ENCODE peak calls at places on chromosomes 5 and 9, in four cellular contexts. One of them, this sample, is unnamed.
A peak's percentile ranks its signal among the peaks of the same experiment; 100 is the strongest.

GRCh38 chr5:111746791-111747190 is 10.2 kb downstream of the NREP start:
- DNase-seq in A549: no peak
- DNase-seq in GM13977: no peak
- DNase-seq in brain microvascular endothelial cell: no peak
- DNase-seq in this sample: no peak

GRCh38 chr9:120138955-120139354 is 441.0 kb downstream of the CDK5RAP2 start:
- DNase-seq in A549: no peak
- DNase-seq in GM13977: no peak
- DNase-seq in brain microvascular endothelial cell: no peak
- DNase-seq in this sample: no peak

GRCh38 chr9:134422301-134422700 is 96.0 kb downstream of the RXRA start:
- DNase-seq in A549: no peak
- DNase-seq in GM13977: no peak
- DNase-seq in brain microvascular endothelial cell: no peak
- DNase-seq in this sample: no peak

GRCh38 chr5:112551437-112552018 is 132.5 kb upstream of the EPB41L4A start:
- DNase-seq in A549: peak; percentile 56
- DNase-seq in GM13977: peak; percentile 43
- DNase-seq in brain microvascular endothelial cell: peak; percentile 75
- DNase-seq in this sample: peak; percentile 17

GRCh38 chr5:2818936-2819335 is 67.5 kb upstream of the IRX2 start:
- DNase-seq in A549: no peak
- DNase-seq in GM13977: no peak
- DNase-seq in brain microvascular endothelial cell: no peak
- DNase-seq in this sample: no peak

GRCh38 chr9:125284855-125285254 is 23.2 kb downstream of the GAPVD1 start:
- DNase-seq in A549: no peak
- DNase-seq in GM13977: no peak
- DNase-seq in brain microvascular endothelial cell: no peak
- DNase-seq in this sample: no peak

GRCh38 chr5:40221796-40222195 is 457.9 kb upstream of the PTGER4 start:
- DNase-seq in A549: no peak
- DNase-seq in GM13977: no peak
- DNase-seq in brain microvascular endothelial cell: peak; percentile 84
- DNase-seq in this sample: no peak

GRCh38 chr5:9456435-9457042 is 89.3 kb downstream of the SEMA5A start:
- DNase-seq in A549: no peak
- DNase-seq in GM13977: no peak
- DNase-seq in brain microvascular endothelial cell: peak; percentile 82
- DNase-seq in this sample: no peak

GRCh38 chr9:124218438-124219289 is 39.1 kb upstream of the NEK6 start:
- DNase-seq in A549: peak; percentile 72
- DNase-seq in GM13977: peak; percentile 81
- DNase-seq in brain microvascular endothelial cell: peak; percentile 53
- DNase-seq in this sample: no peak

GRCh38 chr5:9284781-9285307 is 261.0 kb downstream of the SEMA5A start:
- DNase-seq in A549: no peak
- DNase-seq in GM13977: no peak
- DNase-seq in brain microvascular endothelial cell: peak; percentile 33
- DNase-seq in this sample: no peak

DNA sequence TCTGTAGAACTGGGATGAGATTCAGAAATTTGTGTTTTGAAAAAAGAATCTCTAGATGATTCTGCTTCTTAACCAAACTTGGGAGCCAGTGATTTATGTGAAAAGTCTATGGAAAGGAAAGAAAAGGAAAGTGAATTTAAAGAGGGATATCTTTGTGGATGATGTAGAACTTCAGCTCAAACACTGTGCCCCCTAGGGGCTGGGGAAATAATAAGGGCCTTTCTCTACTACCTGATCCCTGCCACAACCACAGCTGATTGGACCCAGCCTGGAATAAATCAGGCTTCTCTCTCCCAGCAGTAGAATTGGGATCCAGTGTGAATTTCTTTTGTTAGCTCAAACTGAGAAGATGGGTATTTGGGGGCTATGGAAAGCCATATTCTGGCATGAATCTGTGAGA is 155.0 kb downstream of the PRELID2 start:
- DNase-seq in A549: peak; percentile 11
- DNase-seq in GM13977: no peak
- DNase-seq in brain microvascular endothelial cell: no peak
- DNase-seq in this sample: no peak
- TF ChIP-seq CTCF in A549: peak; percentile 30
- TF ChIP-seq CTCF in GM13977: peak; percentile 32
- TF ChIP-seq CTCF in brain microvascular endothelial cell: peak; percentile 39
- TF ChIP-seq CTCF in this sample: peak; percentile 31

DNA sequence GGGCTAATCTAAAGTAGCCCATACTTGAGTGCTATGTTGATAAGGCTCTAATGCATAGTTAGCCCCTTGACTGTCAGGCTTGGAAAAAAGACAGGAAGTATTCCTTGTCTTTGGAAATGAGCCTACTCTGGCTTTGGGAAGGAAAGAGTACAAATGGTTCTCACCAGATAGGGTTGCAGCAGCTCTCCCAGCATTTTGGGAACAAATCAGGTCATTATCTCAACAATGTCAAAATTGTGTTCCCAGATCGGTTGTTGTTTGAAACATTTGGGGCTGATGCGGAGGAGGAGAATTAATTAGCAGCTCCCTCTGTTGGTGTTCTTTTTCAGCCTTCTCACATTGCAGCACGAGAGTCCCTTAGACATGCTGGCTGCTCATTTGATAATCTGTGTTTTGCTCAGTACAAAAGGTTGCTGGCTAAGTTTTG is 294.7 kb upstream of the DMRT1 start:
- DNase-seq in A549: no peak
- DNase-seq in GM13977: no peak
- DNase-seq in brain microvascular endothelial cell: no peak
- DNase-seq in this sample: no peak
- TF ChIP-seq CTCF in A549: peak; percentile 39
- TF ChIP-seq CTCF in GM13977: no peak
- TF ChIP-seq CTCF in brain microvascular endothelial cell: peak; percentile 25
- TF ChIP-seq CTCF in this sample: peak; percentile 46

GRCh38 chr9:136372561-136373299 is 739 bp downstream of the CARD9 start:
- DNase-seq in A549: no peak
- DNase-seq in GM13977: no peak
- DNase-seq in brain microvascular endothelial cell: peak; percentile 45
- DNase-seq in this sample: peak; percentile 54
- TF ChIP-seq CTCF in A549: no peak
- TF ChIP-seq CTCF in GM13977: peak; percentile 23
- TF ChIP-seq CTCF in brain microvascular endothelial cell: peak; percentile 51
- TF ChIP-seq CTCF in this sample: peak; percentile 35

GRCh38 chr9:129362287-129363098 is 184.4 kb upstream of the IER5L start:
- DNase-seq in A549: no peak
- DNase-seq in GM13977: no peak
- DNase-seq in brain microvascular endothelial cell: no peak
- DNase-seq in this sample: no peak
- TF ChIP-seq CTCF in A549: no peak
- TF ChIP-seq CTCF in GM13977: no peak
- TF ChIP-seq CTCF in brain microvascular endothelial cell: no peak
- TF ChIP-seq CTCF in this sample: peak; percentile 32

GRCh38 chr9:109453210-109453842 is 44.8 kb downstream of the PTPN3 start:
- DNase-seq in A549: peak; percentile 42
- DNase-seq in GM13977: no peak
- DNase-seq in brain microvascular endothelial cell: peak; percentile 91
- DNase-seq in this sample: no peak

GRCh38 chr9:109452761-109453160 is 45.3 kb downstream of the PTPN3 start:
- DNase-seq in A549: peak; percentile 44
- DNase-seq in GM13977: no peak
- DNase-seq in brain microvascular endothelial cell: peak; percentile 84
- DNase-seq in this sample: no peak

GRCh38 chr9:109450346-109450745 is 47.8 kb downstream of the PTPN3 start:
- DNase-seq in A549: no peak
- DNase-seq in GM13977: no peak
- DNase-seq in brain microvascular endothelial cell: no peak
- DNase-seq in this sample: no peak

GRCh38 chr9:109449036-109449798 is 48.9 kb downstream of the PTPN3 start:
- DNase-seq in A549: no peak
- DNase-seq in GM13977: no peak
- DNase-seq in brain microvascular endothelial cell: peak; percentile 14
- DNase-seq in this sample: no peak

GRCh38 chr9:109451311-109452025 is 46.6 kb downstream of the PTPN3 start:
- DNase-seq in A549: no peak
- DNase-seq in GM13977: no peak
- DNase-seq in brain microvascular endothelial cell: no peak
- DNase-seq in this sample: no peak
- TF ChIP-seq CTCF in A549: no peak
- TF ChIP-seq CTCF in GM13977: no peak
- TF ChIP-seq CTCF in brain microvascular endothelial cell: peak; percentile 8
- TF ChIP-seq CTCF in this sample: no peak

GRCh38 chr5:94326579-94326978 is 291.8 kb downstream of the KIAA0825 start:
- DNase-seq in A549: no peak
- DNase-seq in GM13977: no peak
- DNase-seq in brain microvascular endothelial cell: no peak
- DNase-seq in this sample: no peak
- TF ChIP-seq CTCF in A549: no peak
- TF ChIP-seq CTCF in GM13977: no peak
- TF ChIP-seq CTCF in brain microvascular endothelial cell: no peak
- TF ChIP-seq CTCF in this sample: no peak